ENCODE peak calls at places on chromosomes 2 and 18, in five cellular contexts. One of them, this sample, is unnamed.
A peak's percentile ranks its signal among the peaks of the same experiment; 100 is the strongest.

GRCh38 chr2:149858916-149859634 is 271.5 kb upstream of the MMADHC start:
- DNase-seq in ovary: no peak
- DNase-seq in transverse colon: no peak
- DNase-seq in stomach: no peak
- DNase-seq in SK-N-SH: no peak
- DNase-seq in this sample: peak; percentile 47

GRCh38 chr2:43576983-43577892 is 18.6 kb downstream of the THADA start:
- DNase-seq in transverse colon: no peak
- DNase-seq in stomach: no peak
- DNase-seq in ovary: peak; percentile 38
- DNase-seq in SK-N-SH: peak; percentile 49
- DNase-seq in this sample: peak; percentile 77

GRCh38 chr2:151802315-151802714 is 25.9 kb downstream of the ARL5A start:
- DNase-seq in stomach: no peak
- DNase-seq in SK-N-SH: no peak
- DNase-seq in ovary: no peak
- DNase-seq in transverse colon: no peak
- DNase-seq in this sample: no peak

GRCh38 chr2:42874838-42875801 is 82.7 kb upstream of the HAAO start:
- DNase-seq in stomach: peak; percentile 52
- DNase-seq in transverse colon: no peak
- DNase-seq in ovary: peak; percentile 69
- DNase-seq in SK-N-SH: no peak
- DNase-seq in this sample: no peak

GRCh38 chr2:112493858-112494648 is 12.1 kb downstream of the TTL start:
- DNase-seq in ovary: no peak
- DNase-seq in SK-N-SH: no peak
- DNase-seq in transverse colon: peak; percentile 11
- DNase-seq in stomach: no peak
- DNase-seq in this sample: peak; percentile 75

GRCh38 chr2:96830064-96830562 is 13.7 kb downstream of the ANKRD23 start:
- DNase-seq in stomach: no peak
- DNase-seq in transverse colon: no peak
- DNase-seq in ovary: no peak
- DNase-seq in SK-N-SH: no peak
- DNase-seq in this sample: no peak

GRCh38 chr18:40380657-40381441 is 1574.2 kb upstream of the PIK3C3 start:
- DNase-seq in transverse colon: no peak
- DNase-seq in stomach: no peak
- DNase-seq in SK-N-SH: peak; percentile 22
- DNase-seq in ovary: no peak
- DNase-seq in this sample: no peak

GRCh38 chr18:5710676-5711075 is 166.9 kb upstream of the EPB41L3 start:
- DNase-seq in stomach: no peak
- DNase-seq in transverse colon: no peak
- DNase-seq in ovary: no peak
- DNase-seq in SK-N-SH: no peak
- DNase-seq in this sample: no peak

GRCh38 chr2:161677634-161678033 is 53.4 kb downstream of the SLC4A10 start:
- DNase-seq in SK-N-SH: no peak
- DNase-seq in transverse colon: no peak
- DNase-seq in stomach: no peak
- DNase-seq in ovary: no peak
- DNase-seq in this sample: no peak

GRCh38 chr18:47899107-47899840 is 31.2 kb downstream of the SMAD2 start:
- DNase-seq in ovary: no peak
- DNase-seq in SK-N-SH: no peak
- DNase-seq in stomach: no peak
- DNase-seq in transverse colon: no peak
- DNase-seq in this sample: no peak

GRCh38 chr2:227106845-227107759 is 56.9 kb downstream of the COL4A4 start:
- DNase-seq in transverse colon: peak; percentile 53
- DNase-seq in SK-N-SH: peak; percentile 45
- DNase-seq in stomach: peak; percentile 47
- DNase-seq in ovary: peak; percentile 27
- DNase-seq in this sample: peak; percentile 73

GRCh38 chr2:240930631-240931318 is 24.6 kb downstream of the CROCC2 start:
- DNase-seq in SK-N-SH: peak; percentile 29
- DNase-seq in ovary: no peak
- DNase-seq in stomach: peak; percentile 17
- DNase-seq in transverse colon: peak; percentile 5
- DNase-seq in this sample: no peak

GRCh38 chr2:176895158-176895557 is 317.4 kb upstream of the HNRNPA3 start:
- DNase-seq in ovary: no peak
- DNase-seq in SK-N-SH: no peak
- DNase-seq in stomach: no peak
- DNase-seq in transverse colon: no peak
- DNase-seq in this sample: no peak

GRCh38 chr2:176892818-176893217 is 319.8 kb upstream of the HNRNPA3 start:
- DNase-seq in stomach: no peak
- DNase-seq in SK-N-SH: no peak
- DNase-seq in ovary: no peak
- DNase-seq in transverse colon: no peak
- DNase-seq in this sample: no peak

GRCh38 chr2:176891105-176891504 is 321.5 kb upstream of the HNRNPA3 start:
- DNase-seq in SK-N-SH: no peak
- DNase-seq in stomach: no peak
- DNase-seq in ovary: no peak
- DNase-seq in transverse colon: no peak
- DNase-seq in this sample: no peak

DNA sequence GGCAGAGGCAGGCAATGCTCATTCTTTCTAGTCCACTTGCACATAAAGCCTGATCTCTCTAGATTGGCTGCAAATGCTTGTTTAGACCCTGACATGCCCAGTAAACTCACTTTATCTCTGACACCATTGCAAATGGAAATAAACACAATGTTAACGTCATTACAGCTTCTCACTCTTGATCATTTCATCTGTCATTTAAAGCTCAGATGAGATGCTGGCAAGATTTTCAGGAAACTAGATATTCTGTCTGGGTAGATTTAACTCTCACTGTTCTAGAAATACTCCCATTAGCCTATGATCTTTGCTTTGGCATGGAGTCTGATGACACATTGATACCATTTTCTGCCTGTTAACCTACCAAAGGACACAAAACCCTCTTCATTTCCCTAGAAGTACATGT is 320.7 kb upstream of the HNRNPA3 start:
- DNase-seq in stomach: no peak
- DNase-seq in ovary: no peak
- DNase-seq in SK-N-SH: no peak
- DNase-seq in transverse colon: no peak
- DNase-seq in this sample: no peak
- TF ChIP-seq EP300 in stomach: no peak
- TF ChIP-seq EP300 in ovary: no peak
- TF ChIP-seq EP300 in SK-N-SH: no peak
- TF ChIP-seq EP300 in transverse colon: no peak
- TF ChIP-seq EP300 in this sample: no peak

GRCh38 chr2:38095079-38095478 is 19.1 kb upstream of the CYP1B1 start:
- DNase-seq in SK-N-SH: no peak
- DNase-seq in transverse colon: no peak
- DNase-seq in stomach: no peak
- DNase-seq in ovary: no peak
- DNase-seq in this sample: no peak

GRCh38 chr2:38092196-38092902 is 16.4 kb upstream of the CYP1B1 start:
- DNase-seq in SK-N-SH: peak; percentile 31
- DNase-seq in transverse colon: no peak
- DNase-seq in ovary: no peak
- DNase-seq in stomach: no peak
- DNase-seq in this sample: peak; percentile 66

GRCh38 chr2:38093503-38093902 is 17.6 kb upstream of the CYP1B1 start:
- DNase-seq in ovary: no peak
- DNase-seq in transverse colon: no peak
- DNase-seq in stomach: no peak
- DNase-seq in SK-N-SH: no peak
- DNase-seq in this sample: no peak

GRCh38 chr2:38090928-38091327 is 15.0 kb upstream of the CYP1B1 start:
- DNase-seq in SK-N-SH: no peak
- DNase-seq in transverse colon: no peak
- DNase-seq in ovary: no peak
- DNase-seq in stomach: no peak
- DNase-seq in this sample: no peak

GRCh38 chr2:38091757-38092156 is 15.8 kb upstream of the CYP1B1 start:
- DNase-seq in SK-N-SH: no peak
- DNase-seq in stomach: no peak
- DNase-seq in transverse colon: no peak
- DNase-seq in ovary: no peak
- DNase-seq in this sample: no peak
- TF ChIP-seq EP300 in SK-N-SH: no peak
- TF ChIP-seq EP300 in stomach: no peak
- TF ChIP-seq EP300 in transverse colon: no peak
- TF ChIP-seq EP300 in ovary: no peak
- TF ChIP-seq EP300 in this sample: no peak

GRCh38 chr2:235471186-235471747 is 22.6 kb upstream of the AGAP1 start:
- DNase-seq in stomach: no peak
- DNase-seq in SK-N-SH: no peak
- DNase-seq in ovary: no peak
- DNase-seq in transverse colon: no peak
- DNase-seq in this sample: no peak
- TF ChIP-seq EP300 in stomach: no peak
- TF ChIP-seq EP300 in SK-N-SH: no peak
- TF ChIP-seq EP300 in ovary: no peak
- TF ChIP-seq EP300 in transverse colon: no peak
- TF ChIP-seq EP300 in this sample: no peak

GRCh38 chr2:7010376-7010775 is 93.2 kb downstream of the RNF144A start:
- DNase-seq in transverse colon: no peak
- DNase-seq in ovary: peak; percentile 36
- DNase-seq in stomach: no peak
- DNase-seq in SK-N-SH: no peak
- DNase-seq in this sample: no peak
- TF ChIP-seq EP300 in transverse colon: no peak
- TF ChIP-seq EP300 in ovary: no peak
- TF ChIP-seq EP300 in stomach: no peak
- TF ChIP-seq EP300 in SK-N-SH: peak; percentile 36
- TF ChIP-seq EP300 in this sample: no peak

DNA sequence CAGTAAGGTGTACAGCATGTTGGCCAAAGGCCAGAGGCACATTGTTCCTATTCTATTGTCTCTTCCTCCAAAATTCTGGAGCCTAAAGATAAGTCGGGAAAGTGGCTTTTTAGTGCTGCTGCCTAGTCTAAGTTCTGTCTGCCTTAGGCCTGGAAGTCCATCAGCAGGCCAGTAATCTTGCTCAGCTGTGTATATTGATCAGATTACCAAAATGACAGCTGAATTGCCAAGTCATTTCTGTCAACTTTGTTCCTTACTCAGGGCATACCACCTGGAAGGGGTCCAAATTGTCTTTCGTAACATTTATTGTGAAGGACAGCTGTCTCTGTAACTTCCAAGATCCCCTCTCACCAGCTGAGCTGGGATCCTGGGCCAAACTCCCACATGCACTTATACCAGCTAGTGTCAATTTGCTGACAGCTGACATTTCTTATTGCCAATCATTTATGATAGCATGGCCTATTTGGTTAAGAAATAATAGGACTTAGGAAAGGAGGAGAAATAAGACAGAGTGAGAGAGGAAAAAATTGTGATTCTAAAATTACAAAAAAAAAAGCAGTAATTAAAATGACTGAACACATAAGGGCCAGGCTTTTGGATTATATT is 116.8 kb upstream of the FSHR start:
- DNase-seq in ovary: no peak
- DNase-seq in transverse colon: no peak
- DNase-seq in stomach: no peak
- DNase-seq in SK-N-SH: peak; percentile 2
- DNase-seq in this sample: no peak
- TF ChIP-seq EP300 in ovary: no peak
- TF ChIP-seq EP300 in transverse colon: no peak
- TF ChIP-seq EP300 in stomach: no peak
- TF ChIP-seq EP300 in SK-N-SH: peak; percentile 14
- TF ChIP-seq EP300 in this sample: no peak

GRCh38 chr18:31892936-31893335 is 50.0 kb downstream of the TRAPPC8 start:
- DNase-seq in transverse colon: no peak
- DNase-seq in SK-N-SH: no peak
- DNase-seq in ovary: no peak
- DNase-seq in stomach: no peak
- DNase-seq in this sample: no peak

GRCh38 chr18:31891566-31891965 is 51.4 kb downstream of the TRAPPC8 start:
- DNase-seq in SK-N-SH: no peak
- DNase-seq in stomach: no peak
- DNase-seq in transverse colon: no peak
- DNase-seq in ovary: no peak
- DNase-seq in this sample: no peak
- TF ChIP-seq EP300 in SK-N-SH: no peak
- TF ChIP-seq EP300 in stomach: no peak
- TF ChIP-seq EP300 in transverse colon: no peak
- TF ChIP-seq EP300 in ovary: no peak
- TF ChIP-seq EP300 in this sample: no peak

GRCh38 chr2:28895189-28895893 is 874 bp downstream of the WDR43 start:
- DNase-seq in SK-N-SH: no peak
- DNase-seq in ovary: peak; percentile 56
- DNase-seq in stomach: no peak
- DNase-seq in transverse colon: peak; percentile 35
- DNase-seq in this sample: peak; percentile 48

GRCh38 chr2:28898048-28898447 is 3.6 kb downstream of the WDR43 start:
- DNase-seq in transverse colon: no peak
- DNase-seq in stomach: no peak
- DNase-seq in SK-N-SH: no peak
- DNase-seq in ovary: no peak
- DNase-seq in this sample: no peak

GRCh38 chr2:28896906-28897305 is 2.4 kb downstream of the WDR43 start:
- DNase-seq in stomach: no peak
- DNase-seq in SK-N-SH: no peak
- DNase-seq in ovary: no peak
- DNase-seq in transverse colon: no peak
- DNase-seq in this sample: peak; percentile 44

GRCh38 chr2:28893488-28893887 is 979 bp upstream of the WDR43 start:
- DNase-seq in stomach: no peak
- DNase-seq in SK-N-SH: no peak
- DNase-seq in transverse colon: no peak
- DNase-seq in ovary: peak; percentile 56
- DNase-seq in this sample: no peak

DNA sequence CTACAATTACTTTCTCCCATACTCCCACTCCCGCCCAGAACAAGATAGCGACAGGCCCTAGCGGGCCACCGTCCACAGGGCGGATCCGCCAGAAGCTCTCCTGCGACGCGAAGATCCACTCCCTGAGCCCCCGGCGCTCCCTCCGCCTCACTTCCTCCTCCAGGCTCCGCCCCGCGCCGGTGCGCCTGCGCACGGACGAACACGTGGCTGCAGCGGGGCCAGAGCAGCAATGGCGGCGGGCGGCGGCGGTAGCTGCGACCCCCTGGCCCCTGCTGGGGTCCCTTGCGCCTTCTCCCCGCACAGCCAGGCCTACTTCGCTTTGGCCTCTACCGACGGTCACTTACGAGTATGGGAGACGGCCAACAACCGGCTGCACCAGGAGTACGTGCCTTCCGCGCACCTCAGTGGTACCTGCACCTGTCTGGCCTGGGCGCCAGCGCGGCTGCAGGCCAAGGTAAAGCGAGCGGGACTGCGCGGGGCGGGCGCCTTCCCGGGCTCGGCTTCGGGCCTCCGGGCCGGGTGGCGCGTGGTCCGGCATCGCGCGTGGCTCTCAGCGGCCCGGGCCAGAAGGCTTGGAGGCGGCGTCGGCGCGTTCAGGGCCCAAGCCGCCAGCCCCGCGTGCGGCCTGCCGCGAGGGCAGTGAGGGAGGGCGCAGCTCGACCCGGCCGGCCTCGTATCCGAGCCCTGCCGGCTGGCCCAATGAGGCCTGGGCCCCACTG is at the start of gene WDR43:
- DNase-seq in transverse colon: peak; percentile 98
- DNase-seq in ovary: peak; percentile 97
- DNase-seq in SK-N-SH: peak; percentile 99
- DNase-seq in stomach: peak; percentile 98
- DNase-seq in this sample: peak; percentile 97
- TF ChIP-seq EP300 in transverse colon: no peak
- TF ChIP-seq EP300 in ovary: no peak
- TF ChIP-seq EP300 in SK-N-SH: peak; percentile 67
- TF ChIP-seq EP300 in stomach: no peak
- TF ChIP-seq EP300 in this sample: no peak

GRCh38 chr2:39515273-39515896 is 78.3 kb upstream of the MAP4K3 start:
- DNase-seq in transverse colon: no peak
- DNase-seq in stomach: no peak
- DNase-seq in SK-N-SH: no peak
- DNase-seq in ovary: no peak
- DNase-seq in this sample: no peak
- TF ChIP-seq EP300 in transverse colon: no peak
- TF ChIP-seq EP300 in stomach: no peak
- TF ChIP-seq EP300 in SK-N-SH: no peak
- TF ChIP-seq EP300 in ovary: no peak
- TF ChIP-seq EP300 in this sample: no peak

This sample was measured in A549.